ENCODE peak calls at places on chromosomes 1 and 21, in five cellular contexts. J is body of pancreas, P is left lung, F is IMR-90, O is upper lobe of left lung. U is an unnamed sample.

GRCh38 chr21:35063428-35064172 is 14.5 kb upstream of the RUNX1 start:
- ATAC-seq in P (no peak), J (peak; percentile 77), F (no peak), O (no peak), U (no peak)

GRCh38 chr1:54356680-54357147 is 49.5 kb downstream of the SSBP3 start:
- ATAC-seq in O (no peak), F (no peak), P (peak; percentile 22), J (no peak), U (no peak)

GRCh38 chr1:232966663-232967062 is 16.3 kb downstream of the NTPCR start:
- ATAC-seq in P (peak; percentile 91), F (no peak), O (peak; percentile 83), J (peak; percentile 40), U (no peak)

GRCh38 chr1:41009466-41009865 is 12.1 kb downstream of the SLFNL1 start:
- ATAC-seq in P (no peak), F (no peak), J (no peak), O (no peak), U (no peak)

GRCh38 chr21:35578350-35578782 is 482.0 kb downstream of the SETD4 start:
- ATAC-seq in O (no peak), F (peak; percentile 54), P (peak; percentile 23), J (no peak), U (no peak)

GRCh38 chr21:35511298-35512162 is 462.4 kb upstream of the RUNX1 start:
- ATAC-seq in F (no peak), P (no peak), O (no peak), J (no peak), U (no peak)

GRCh38 chr1:248596615-248597014 is 885 bp downstream of the OR2T10 start:
- ATAC-seq in J (no peak), O (no peak), P (no peak), F (no peak), U (no peak)

GRCh38 chr1:3492545-3493246 is 38.2 kb downstream of the ARHGEF16 start:
- ATAC-seq in O (no peak), J (no peak), F (no peak), P (no peak), U (no peak)

GRCh38 chr1:198605880-198606458 is 32.9 kb upstream of the PTPRC start:
- ATAC-seq in F (peak; percentile 35), O (no peak), J (no peak), P (no peak), U (no peak)

GRCh38 chr1:32232558-32233304 is 10.5 kb downstream of the EIF3I start:
- ATAC-seq in P (no peak), J (no peak), F (no peak), O (no peak), U (no peak)

GRCh38 chr1:191634801-191635520 is 523.3 kb upstream of the RGS18 start:
- ATAC-seq in O (no peak), J (no peak), P (no peak), F (no peak), U (no peak)

GRCh38 chr1:7331926-7332535 is 439.1 kb upstream of the VAMP3 start:
- ATAC-seq in P (no peak), O (no peak), F (no peak), J (no peak), U (no peak)

GRCh38 chr1:20586939-20587638 is 1.8 kb upstream of the CDA start:
- ATAC-seq in P (no peak), F (no peak), O (no peak), J (no peak), U (peak; percentile 50)

GRCh38 chr1:213381572-213382084 is 330.6 kb downstream of the RPS6KC1 start:
- ATAC-seq in J (peak; percentile 10), F (peak; percentile 42), O (no peak), P (no peak), U (no peak)

GRCh38 chr1:42730988-42731387 is 9.0 kb downstream of the CLDN19 start:
- ATAC-seq in F (no peak), J (no peak), P (peak; percentile 54), O (no peak), U (no peak)

GRCh38 chr1:206600527-206600926 is 11.7 kb downstream of the EIF2D start:
- ATAC-seq in J (no peak), F (no peak), O (no peak), P (peak; percentile 51), U (no peak)

GRCh38 chr1:66648896-66649597 is 103.2 kb upstream of the DYNLT5 start:
- ATAC-seq in J (no peak), O (no peak), F (no peak), P (peak; percentile 29), U (no peak)

GRCh38 chr1:54239603-54240002 is 39.6 kb downstream of the MRPL37 start:
- ATAC-seq in P (no peak), O (no peak), F (no peak), J (no peak), U (peak; percentile 29)

GRCh38 chr1:216457356-216457755 is 34.1 kb upstream of the USH2A start:
- ATAC-seq in P (no peak), F (peak; percentile 59), J (no peak), O (no peak), U (no peak)

GRCh38 chr1:240027059-240027462 is 64.6 kb upstream of the FMN2 start:
- ATAC-seq in F (peak; percentile 64), P (peak; percentile 83), O (no peak), J (peak; percentile 59), U (peak; percentile 63)

GRCh38 chr1:47416319-47417128 is 439 bp downstream of the FOXE3 start:
- ATAC-seq in F (peak; percentile 60), O (no peak), J (no peak), P (peak; percentile 24), U (no peak)

GRCh38 chr1:107776898-107777663 is 187.9 kb downstream of the VAV3 start:
- ATAC-seq in F (no peak), P (no peak), J (no peak), O (no peak), U (no peak)

GRCh38 chr1:107766533-107766932 is 198.4 kb downstream of the VAV3 start:
- ATAC-seq in P (no peak), J (no peak), O (no peak), F (no peak), U (no peak)

GRCh38 chr1:107767156-107767582 is 197.8 kb downstream of the VAV3 start:
- ATAC-seq in O (no peak), F (no peak), J (no peak), P (no peak), U (no peak)

GRCh38 chr1:107765484-107765883 is 199.5 kb downstream of the VAV3 start:
- ATAC-seq in P (no peak), F (no peak), O (no peak), J (no peak), U (no peak)

GRCh38 chr1:107771377-107771776 is 193.6 kb downstream of the VAV3 start:
- ATAC-seq in J (no peak), O (no peak), P (no peak), F (no peak), U (no peak)
- H3K36me3 ChIP-seq in J (no peaks in the 10 kb centered on the region), O (no peaks in the 10 kb centered on the region), P (no peaks in the 10 kb centered on the region), F (no peaks in the 10 kb centered on the region), U (no peaks in the 10 kb centered on the region)

DNA sequence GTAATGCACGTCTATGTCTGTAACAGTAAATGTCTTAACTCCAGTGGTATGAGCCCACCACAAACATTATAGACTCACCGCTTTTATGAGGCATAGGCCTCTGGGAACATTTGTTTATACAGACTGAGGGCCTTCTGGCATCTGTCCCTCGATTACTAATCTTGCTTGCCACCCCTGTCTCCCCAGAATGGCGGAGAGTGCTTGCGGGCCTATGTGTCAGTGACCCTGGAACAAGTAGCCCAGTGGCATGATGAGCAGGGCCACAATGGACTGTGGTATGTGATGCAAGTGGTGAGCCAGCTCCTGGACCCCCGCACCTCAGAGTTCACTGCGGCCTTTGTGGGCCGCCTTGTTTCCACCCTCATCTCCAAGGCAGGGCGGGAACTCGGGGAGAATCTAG is 18.3 kb upstream of the SHISA4 start:
- ATAC-seq in P (no peak), O (no peak), J (no peak), F (peak; percentile 88), U (no peak)
- H3K36me3 ChIP-seq in P (no peaks in the 10 kb centered on the region), O (peaks cover 68% of the 10 kb centered on the region), J (peaks cover 4% of the 10 kb centered on the region), F (peaks cover 52% of the 10 kb centered on the region), U (peaks cover 4% of the 10 kb centered on the region)

GRCh38 chr1:61674221-61674620 is 50.7 kb downstream of the TM2D1 start:
- ATAC-seq in F (peak; percentile 84), O (peak; percentile 75), J (no peak), P (peak; percentile 96), U (peak; percentile 48)
- H3K36me3 ChIP-seq in F (peaks cover 2% of the 10 kb centered on the region), O (peaks cover 3% of the 10 kb centered on the region), J (no peaks in the 10 kb centered on the region), P (no peaks in the 10 kb centered on the region), U (peaks cover 7% of the 10 kb centered on the region)

GRCh38 chr21:41992576-41992975 is 17.6 kb downstream of the ZBTB21 start:
- ATAC-seq in F (no peak), J (no peak), O (no peak), P (no peak), U (no peak)

GRCh38 chr21:41995577-41995976 is 14.6 kb downstream of the ZBTB21 start:
- ATAC-seq in P (no peak), F (no peak), J (no peak), O (no peak), U (no peak)

GRCh38 chr21:41993744-41994143 is 16.4 kb downstream of the ZBTB21 start:
- ATAC-seq in F (peak; percentile 96), P (peak; percentile 37), J (peak; percentile 18), O (no peak), U (peak; percentile 66)

GRCh38 chr21:41987310-41987709 is 22.9 kb downstream of the ZBTB21 start:
- ATAC-seq in O (no peak), F (no peak), J (no peak), P (no peak), U (no peak)

GRCh38 chr21:41991659-41992058 is 18.5 kb downstream of the ZBTB21 start:
- ATAC-seq in O (no peak), F (no peak), J (no peak), P (no peak), U (no peak)
- H3K36me3 ChIP-seq in O (peaks cover 28% of the 10 kb centered on the region), F (peaks cover 28% of the 10 kb centered on the region), J (no peaks in the 10 kb centered on the region), P (no peaks in the 10 kb centered on the region), U (peaks cover 53% of the 10 kb centered on the region)

GRCh38 chr1:224304767-224305166 is 25.2 kb downstream of the NVL start:
- ATAC-seq in P (no peak), F (no peak), O (no peak), J (no peak), U (no peak)
- H3K36me3 ChIP-seq in P (peaks cover 3% of the 10 kb centered on the region), F (peaks cover 26% of the 10 kb centered on the region), O (peaks cover 46% of the 10 kb centered on the region), J (peaks cover 7% of the 10 kb centered on the region), U (peaks cover 3% of the 10 kb centered on the region)

GRCh38 chr1:156559797-156560112 is 12.6 kb downstream of the IQGAP3 start:
- ATAC-seq in O (no peak), J (no peak), P (no peak), F (no peak), U (no peak)
- H3K36me3 ChIP-seq in O (no peaks in the 10 kb centered on the region), J (no peaks in the 10 kb centered on the region), P (no peaks in the 10 kb centered on the region), F (peaks cover 29% of the 10 kb centered on the region), U (no peaks in the 10 kb centered on the region)

GRCh38 chr1:29202584-29203340 is 21.1 kb upstream of the SRSF4 start:
- ATAC-seq in O (peak; percentile 95), P (peak; percentile 94), J (peak; percentile 98), F (peak; percentile 93), U (peak; percentile 98)
- H3K36me3 ChIP-seq in O (peaks cover 8% of the 10 kb centered on the region), P (no peaks in the 10 kb centered on the region), J (no peaks in the 10 kb centered on the region), F (peaks cover 14% of the 10 kb centered on the region), U (peaks cover 81% of the 10 kb centered on the region)